ENCODE peak calls at places on chromosomes 6 and 20, in four cellular contexts. T is NB4, S is stomach, P is HepG2. Z is an unnamed sample.

GRCh38 chr6:150377211-150377781 is 8.5 kb downstream of the IYD start:
- DNase-seq in T (no peak), S (no peak), P (peak), Z (no peak)

GRCh38 chr6:24257282-24257681 is 100.6 kb downstream of the DCDC2 start:
- DNase-seq in T (no peak), S (no peak), P (peak), Z (no peak)

GRCh38 chr6:65289491-65289890 is 417.5 kb downstream of the EYS start:
- DNase-seq in T (no peak), S (no peak), P (no peak), Z (no peak)

GRCh38 chr6:149925974-149926777 is 3.3 kb upstream of the RAET1G start:
- DNase-seq in T (peak), S (peak), P (peak), Z (peak)

GRCh38 chr6:163302747-163303146 is 111.8 kb upstream of the QKI start:
- DNase-seq in T (no peak), S (no peak), P (no peak), Z (no peak)

GRCh38 chr6:684831-685636 is 7.9 kb downstream of the EXOC2 start:
- DNase-seq in T (peak), S (no peak), P (no peak), Z (no peak)

GRCh38 chr20:16100111-16100510 is 473.1 kb downstream of the KIF16B start:
- DNase-seq in T (no peak), S (no peak), P (no peak), Z (no peak)

GRCh38 chr6:32167761-32168262 is 3.4 kb downstream of the EGFL8 start:
- DNase-seq in T (no peak), S (no peak), P (no peak), Z (peak)

GRCh38 chr6:166461821-166462460 is 79.2 kb upstream of the MPC1 start:
- DNase-seq in T (no peak), S (no peak), P (no peak), Z (no peak)

GRCh38 chr6:33761922-33762629 is 15.4 kb upstream of the IP6K3 start:
- DNase-seq in T (peak), S (peak), P (peak), Z (peak)

GRCh38 chr20:57625978-57626377 is 5.8 kb upstream of the ZBP1 start:
- DNase-seq in T (no peak), S (no peak), P (no peak), Z (no peak)

GRCh38 chr20:2387180-2387577 is 6.5 kb downstream of the TGM6 start:
- DNase-seq in T (peak), S (no peak), P (peak), Z (peak)

GRCh38 chr6:78810146-78810545 is 57.2 kb upstream of the IRAK1BP1 start:
- DNase-seq in T (peak), S (no peak), P (peak), Z (no peak)

GRCh38 chr6:143949962-143950361 is 58.1 kb downstream of the PLAGL1 start:
- DNase-seq in T (no peak), S (no peak), P (no peak), Z (no peak)

GRCh38 chr6:169624785-169625184 is 77.0 kb downstream of the WDR27 start:
- DNase-seq in T (no peak), S (no peak), P (no peak), Z (no peak)

GRCh38 chr6:11810039-11810541 is 31.5 kb upstream of the ADTRP start:
- DNase-seq in T (no peak), S (peak), P (no peak), Z (peak)

GRCh38 chr6:165042912-165043311 is 266.5 kb downstream of the C6orf118 start:
- DNase-seq in T (no peak), S (no peak), P (no peak), Z (no peak)

GRCh38 chr6:148325316-148326068 is 17.1 kb upstream of the SASH1 start:
- DNase-seq in T (no peak), S (no peak), P (no peak), Z (no peak)

GRCh38 chr6:166419268-166419667 is 36.5 kb upstream of the MPC1 start:
- DNase-seq in T (peak), S (no peak), P (no peak), Z (no peak)

GRCh38 chr6:46170357-46171289 is at the start of gene ENPP5:
- DNase-seq in T (no peak), S (peak), P (no peak), Z (peak)

GRCh38 chr20:63946986-63947637 is 9.1 kb downstream of the UCKL1 start:
- DNase-seq in T (no peak), S (no peak), P (no peak), Z (no peak)

GRCh38 chr6:56570434-56571359 is 72.0 kb downstream of the DST start:
- DNase-seq in T (peak), S (no peak), P (peak), Z (peak)

GRCh38 chr6:83518946-83519489 is 6.7 kb downstream of the PRSS35 start:
- DNase-seq in T (peak), S (no peak), P (no peak), Z (no peak)

GRCh38 chr6:92495246-92495645 is 924.1 kb downstream of the EPHA7 start:
- DNase-seq in T (no peak), S (no peak), P (no peak), Z (no peak)

GRCh38 chr6:5726976-5727718 is 279.6 kb downstream of the NRN1 start:
- DNase-seq in T (no peak), S (no peak), P (no peak), Z (no peak)

GRCh38 chr20:46820682-46821081 is 74.0 kb upstream of the EYA2 start:
- DNase-seq in T (no peak), S (peak), P (peak), Z (no peak)

GRCh38 chr6:68634503-68635411 is at the start of gene ADGRB3:
- DNase-seq in T (peak), S (peak), P (peak), Z (peak)

GRCh38 chr6:28880894-28881780 is 42.6 kb downstream of the TRIM27 start:
- DNase-seq in T (peak), S (peak), P (peak), Z (peak)

GRCh38 chr6:10420546-10421507 is 6.0 kb upstream of the TFAP2A start:
- DNase-seq in T (no peak), S (no peak), P (no peak), Z (peak)

GRCh38 chr20:4956200-4956810 is 45.0 kb downstream of the SLC23A2 start:
- DNase-seq in T (peak), S (no peak), P (peak), Z (peak)

GRCh38 chr6:154653853-154654252 is 79.4 kb upstream of the SCAF8 start:
- DNase-seq in T (no peak), S (no peak), P (no peak), Z (peak)

GRCh38 chr6:166386111-166386510 is 3.4 kb upstream of the MPC1 start:
- DNase-seq in T (no peak), S (no peak), P (no peak), Z (no peak)

GRCh38 chr6:14729186-14729871 is 516.5 kb upstream of the JARID2 start:
- DNase-seq in T (peak), S (no peak), P (no peak), Z (no peak)

DNA sequence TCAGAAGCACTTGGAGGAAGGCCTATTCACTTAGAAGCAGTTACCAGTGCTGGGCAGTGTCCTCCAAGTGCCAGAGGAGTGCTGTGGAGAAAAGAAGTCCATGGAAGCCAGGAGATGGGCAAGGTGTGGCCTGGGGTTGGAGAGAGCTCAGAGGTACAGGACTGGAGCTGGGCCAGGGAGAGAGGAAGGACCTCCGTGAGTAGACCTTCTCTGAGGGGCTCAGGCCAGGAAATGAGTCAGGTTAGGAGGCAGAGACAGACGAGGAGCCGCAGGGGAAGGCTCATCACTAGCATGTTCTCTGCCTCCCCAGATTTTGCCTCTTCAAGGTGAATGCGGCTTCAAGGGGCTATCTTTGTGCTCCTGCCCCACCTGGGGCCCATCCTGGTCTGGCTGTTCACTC is 389 bp downstream of the TSPO2 start:
- DNase-seq in T (no peak), S (no peak), P (no peak), Z (no peak)
- TF ChIP-seq POLR2A in T (no peak), S (no peak), P (no peak), Z (peak)

GRCh38 chr6:17580518-17581048 is 19.5 kb upstream of the FAM8A1 start:
- DNase-seq in T (no peak), S (peak), P (no peak), Z (peak)

GRCh38 chr6:17588011-17588410 is 12.1 kb upstream of the FAM8A1 start:
- DNase-seq in T (no peak), S (no peak), P (no peak), Z (no peak)

GRCh38 chr6:17585766-17586502 is 14.2 kb upstream of the FAM8A1 start:
- DNase-seq in T (peak), S (no peak), P (peak), Z (peak)

GRCh38 chr6:17583811-17584210 is 16.3 kb upstream of the FAM8A1 start:
- DNase-seq in T (no peak), S (no peak), P (no peak), Z (no peak)

GRCh38 chr6:17584241-17584803 is 15.8 kb upstream of the FAM8A1 start:
- DNase-seq in T (peak), S (no peak), P (peak), Z (peak)
- TF ChIP-seq POLR2A in T (no peak), S (no peak), P (no peak), Z (no peak)

DNA sequence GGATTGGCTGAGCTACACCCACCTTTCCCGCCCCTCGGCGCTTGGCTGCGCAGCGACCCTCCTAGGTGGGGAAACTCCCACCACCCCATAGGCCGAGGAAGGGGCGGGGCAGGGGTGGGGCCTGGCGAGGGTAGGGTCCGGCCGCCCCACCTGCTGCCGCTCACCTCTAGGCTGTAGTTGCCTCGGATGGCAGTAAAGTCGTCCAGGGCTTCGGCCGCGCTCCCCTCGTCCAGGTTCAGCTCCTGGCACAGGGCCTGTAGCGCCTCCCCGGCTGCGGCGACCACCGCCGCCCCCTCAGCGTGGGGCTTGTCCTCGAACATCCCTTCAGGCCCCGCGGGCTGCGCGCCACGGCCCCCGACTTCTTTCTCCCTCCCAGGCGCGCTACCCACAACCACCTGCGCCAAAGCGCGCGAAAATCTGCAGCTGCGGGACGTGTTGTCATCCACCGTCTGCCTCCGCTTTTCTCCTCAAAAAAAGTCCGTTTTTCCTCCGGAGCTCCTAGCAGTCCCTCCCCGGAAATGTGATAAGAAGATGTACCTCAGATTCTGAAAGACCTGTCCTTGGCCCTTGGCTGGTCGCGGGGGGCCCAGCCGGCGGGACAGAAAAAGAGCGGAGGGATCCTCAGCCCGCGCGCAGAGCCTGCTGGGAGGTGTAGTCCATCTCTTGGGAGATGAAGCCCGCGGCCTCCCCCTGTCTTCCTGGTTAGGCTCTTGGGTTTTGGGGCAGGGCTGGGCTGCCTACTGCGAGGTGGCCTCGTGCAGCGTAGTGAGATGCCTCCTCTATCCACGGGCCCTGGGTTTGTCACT is at the start of gene RBL1:
- DNase-seq in T (peak), S (peak), P (peak), Z (peak)
- TF ChIP-seq POLR2A in T (peak), S (no peak), P (peak), Z (peak)

GRCh38 chr6:82363368-82364086 is at the start of gene TPBG:
- DNase-seq in T (no peak), S (peak), P (peak), Z (no peak)

GRCh38 chr6:82365011-82365751 is 1.6 kb downstream of the TPBG start:
- DNase-seq in T (no peak), S (peak), P (no peak), Z (no peak)

GRCh38 chr6:82362144-82362543 is 1.5 kb upstream of the TPBG start:
- DNase-seq in T (no peak), S (no peak), P (no peak), Z (no peak)

GRCh38 chr6:82362868-82363267 is 749 bp upstream of the TPBG start:
- DNase-seq in T (no peak), S (no peak), P (no peak), Z (no peak)

GRCh38 chr6:82364087-82365010 is 732 bp downstream of the TPBG start:
- DNase-seq in T (no peak), S (peak), P (no peak), Z (no peak)
- TF ChIP-seq POLR2A in T (no peak), S (no peak), P (no peak), Z (no peak)

DNA sequence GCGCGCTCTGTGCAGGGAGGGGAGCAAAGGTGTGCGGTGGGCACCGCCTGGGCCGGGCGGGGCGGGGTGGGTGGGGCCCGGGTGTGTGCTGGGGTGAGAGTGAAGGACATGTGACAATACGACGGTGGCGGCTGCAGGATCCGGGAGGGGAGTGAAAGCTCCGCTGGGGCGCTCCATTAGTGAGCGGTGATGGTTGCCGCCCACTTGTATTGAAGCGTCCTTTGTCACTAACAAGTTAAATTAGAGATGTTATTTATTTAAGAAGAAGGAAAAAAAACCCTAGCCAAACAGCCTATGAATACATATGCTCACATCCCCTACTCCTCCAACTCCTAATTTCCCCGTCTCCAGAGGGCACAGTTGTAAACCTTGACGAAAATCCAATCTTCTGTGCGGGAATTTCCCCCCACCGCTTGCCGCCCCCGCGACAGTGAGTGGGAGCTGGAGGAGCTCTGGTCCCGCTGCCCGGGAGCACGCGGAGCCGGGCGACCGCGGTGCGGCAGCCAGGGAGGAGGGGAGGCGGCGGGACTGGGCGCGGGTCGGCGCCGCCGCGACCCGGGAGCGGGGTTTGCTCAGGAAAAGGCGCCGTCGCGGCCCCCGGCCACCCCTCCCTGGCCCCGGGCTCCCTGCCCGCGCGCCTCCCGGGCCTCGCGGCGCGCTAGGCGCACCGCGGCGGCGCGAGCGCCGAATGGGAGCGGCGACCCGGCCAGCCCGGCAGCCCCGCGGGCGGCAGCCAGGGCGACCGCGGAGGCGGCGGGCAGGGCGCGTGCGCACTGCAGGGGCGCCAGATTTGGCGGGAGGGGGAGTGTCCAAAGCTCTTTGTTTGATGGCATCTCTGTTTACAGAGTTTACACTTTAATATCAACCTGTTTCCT is at the start of gene MYB:
- DNase-seq in T (peak), S (peak), P (no peak), Z (peak)
- TF ChIP-seq POLR2A in T (peak), S (no peak), P (no peak), Z (peak)

GRCh38 chr20:348972-349841 is 2.3 kb downstream of the NRSN2 start:
- DNase-seq in T (no peak), S (peak), P (no peak), Z (no peak)
- TF ChIP-seq POLR2A in T (no peak), S (no peak), P (peak), Z (no peak)

GRCh38 chr6:73580247-73581149 is 59.7 kb upstream of the EEF1A1 start:
- DNase-seq in T (peak), S (peak), P (peak), Z (peak)
- TF ChIP-seq POLR2A in T (peak), S (no peak), P (peak), Z (peak)

GRCh38 chr6:3195695-3196497 is 31.6 kb downstream of the TUBB2B start:
- DNase-seq in T (peak), S (no peak), P (peak), Z (peak)
- TF ChIP-seq POLR2A in T (no peak), S (no peak), P (peak), Z (no peak)

GRCh38 chr20:41248371-41249024 is 69.0 kb downstream of the ZHX3 start:
- DNase-seq in T (no peak), S (no peak), P (no peak), Z (no peak)
- TF ChIP-seq POLR2A in T (no peak), S (no peak), P (no peak), Z (no peak)

GRCh38 chr20:49851991-49852390 is 39.4 kb downstream of the SLC9A8 start:
- DNase-seq in T (no peak), S (no peak), P (no peak), Z (no peak)

GRCh38 chr20:49851234-49851755 is 38.7 kb downstream of the SLC9A8 start:
- DNase-seq in T (no peak), S (no peak), P (no peak), Z (no peak)

GRCh38 chr20:49854190-49854875 is 41.7 kb downstream of the SLC9A8 start:
- DNase-seq in T (no peak), S (no peak), P (no peak), Z (no peak)

GRCh38 chr20:49853640-49854039 is 41.0 kb downstream of the SLC9A8 start:
- DNase-seq in T (no peak), S (no peak), P (no peak), Z (no peak)

DNA sequence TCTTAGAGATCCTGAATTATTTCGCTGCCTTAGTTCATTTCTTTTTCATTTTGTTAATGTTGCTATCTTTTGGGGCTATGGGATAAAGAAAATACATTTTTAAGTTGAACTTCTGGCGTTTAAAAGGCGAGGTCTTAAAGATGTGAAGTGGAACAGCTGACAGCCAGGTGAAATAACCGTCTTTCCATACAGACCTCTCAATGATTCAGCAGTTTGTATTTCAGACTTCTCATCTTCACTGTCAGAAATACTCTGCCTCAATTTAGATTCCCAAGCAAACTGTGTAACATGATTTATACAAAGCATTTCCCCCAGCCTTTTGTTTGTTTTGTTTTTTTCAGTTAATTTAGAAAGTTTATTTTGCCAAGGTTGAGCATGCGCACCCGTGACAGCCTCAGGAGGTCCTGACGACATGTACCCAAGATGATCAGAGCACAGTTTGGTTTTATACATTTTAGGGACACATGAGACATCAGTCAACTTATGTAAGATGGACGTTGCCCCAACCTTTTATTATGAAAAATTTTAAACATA is 40.0 kb downstream of the SLC9A8 start:
- DNase-seq in T (no peak), S (no peak), P (no peak), Z (no peak)
- TF ChIP-seq POLR2A in T (no peak), S (no peak), P (no peak), Z (no peak)